ENCODE peak calls at places on chromosome 2, in nine cellular contexts. N, I, M, S, T, Y, F, V and B are unnamed samples. For H3K27me3, the result is how much of the 10 kb centered on the place peaks cover.

GRCh38 chr2:30149976-30150375 is 3.2 kb downstream of the YPEL5 start:
- DNase-seq in N (no peak), I (no peak), M (no peak), S (no peak), T (no peak), Y (no peak), F (no peak), V (no peak), B (no peak)

GRCh38 chr2:222613715-222614331 is 42.1 kb downstream of the FARSB start:
- DNase-seq in N (no peak), I (no peak), M (no peak), S (peak), T (no peak), Y (no peak), F (peak), V (no peak), B (no peak)

GRCh38 chr2:203758841-203759691 is 52.6 kb downstream of the CD28 start:
- DNase-seq in N (peak), I (no peak), M (no peak), S (no peak), T (peak), Y (no peak), F (peak), V (no peak), B (no peak)

GRCh38 chr2:235371018-235371417 is 122.8 kb upstream of the AGAP1 start:
- DNase-seq in N (no peak), I (no peak), M (no peak), S (no peak), T (no peak), Y (no peak), F (no peak), V (no peak), B (no peak)

GRCh38 chr2:165109915-165110314 is 93.9 kb downstream of the SCN3A start:
- DNase-seq in N (no peak), I (no peak), M (no peak), S (no peak), T (no peak), Y (no peak), F (no peak), V (no peak), B (no peak)

GRCh38 chr2:216370961-216371633 is 1.2 kb downstream of the MARCHF4 start:
- DNase-seq in N (no peak), I (no peak), M (no peak), S (peak), T (no peak), Y (no peak), F (no peak), V (no peak), B (no peak)

GRCh38 chr2:140949932-140950331 is 1180.9 kb downstream of the LRP1B start:
- DNase-seq in N (no peak), I (no peak), M (no peak), S (no peak), T (no peak), Y (no peak), F (no peak), V (no peak), B (no peak)

GRCh38 chr2:191892391-191892790 is 45.5 kb upstream of the CAVIN2 start:
- DNase-seq in N (no peak), I (no peak), M (no peak), S (no peak), T (no peak), Y (no peak), F (peak), V (no peak), B (no peak)

GRCh38 chr2:169823996-169824372 is 721 bp downstream of the METTL5 start:
- DNase-seq in N (no peak), I (no peak), M (no peak), S (no peak), T (no peak), Y (no peak), F (no peak), V (no peak), B (no peak)

GRCh38 chr2:88865801-88866353 is 174.4 kb downstream of the RPIA start:
- DNase-seq in N (no peak), I (no peak), M (no peak), S (no peak), T (no peak), Y (no peak), F (peak), V (no peak), B (peak)

GRCh38 chr2:183607995-183608394 is 483.8 kb downstream of the NUP35 start:
- DNase-seq in N (no peak), I (no peak), M (no peak), S (no peak), T (no peak), Y (no peak), F (no peak), V (no peak), B (no peak)

GRCh38 chr2:136126021-136126420 is 8.1 kb upstream of the CXCR4 start:
- DNase-seq in N (no peak), I (no peak), M (no peak), S (no peak), T (no peak), Y (no peak), F (no peak), V (no peak), B (no peak)

GRCh38 chr2:9112079-9112721 is 94.4 kb upstream of the ASAP2 start:
- DNase-seq in N (peak), I (peak), M (no peak), S (peak), T (peak), Y (no peak), F (peak), V (no peak), B (no peak)

GRCh38 chr2:10963155-10963554 is 51.4 kb downstream of the KCNF1 start:
- DNase-seq in N (no peak), I (no peak), M (no peak), S (no peak), T (peak), Y (no peak), F (peak), V (no peak), B (no peak)

GRCh38 chr2:187581125-187581896 is 27.1 kb upstream of the TFPI start:
- DNase-seq in N (no peak), I (no peak), M (no peak), S (peak), T (no peak), Y (peak), F (peak), V (no peak), B (no peak)

GRCh38 chr2:241613018-241613780 is 23.8 kb downstream of the THAP4 start:
- DNase-seq in N (no peak), I (no peak), M (no peak), S (no peak), T (no peak), Y (no peak), F (peak), V (no peak), B (no peak)

GRCh38 chr2:218837495-218837894 is 5.9 kb upstream of the PRKAG3 start:
- DNase-seq in N (no peak), I (no peak), M (no peak), S (no peak), T (no peak), Y (no peak), F (no peak), V (no peak), B (no peak)

GRCh38 chr2:121338281-121338680 is 53.3 kb upstream of the TFCP2L1 start:
- DNase-seq in N (no peak), I (no peak), M (no peak), S (no peak), T (no peak), Y (no peak), F (no peak), V (no peak), B (no peak)

GRCh38 chr2:126837926-126838717 is 60.6 kb upstream of the TEX51 start:
- DNase-seq in N (no peak), I (no peak), M (no peak), S (no peak), T (no peak), Y (no peak), F (no peak), V (no peak), B (no peak)

GRCh38 chr2:240277807-240278522 is 137.5 kb upstream of the OTOS start:
- DNase-seq in N (no peak), I (no peak), M (no peak), S (no peak), T (no peak), Y (no peak), F (no peak), V (no peak), B (no peak)

GRCh38 chr2:6946722-6947121 is 29.5 kb downstream of the RNF144A start:
- DNase-seq in N (no peak), I (no peak), M (no peak), S (no peak), T (no peak), Y (no peak), F (peak), V (no peak), B (no peak)

GRCh38 chr2:121527009-121527682 is 3.5 kb upstream of the RNU4ATAC start:
- DNase-seq in N (no peak), I (no peak), M (no peak), S (no peak), T (no peak), Y (no peak), F (peak), V (no peak), B (no peak)

GRCh38 chr2:152506843-152507242 is 171.9 kb downstream of the FMNL2 start:
- DNase-seq in N (no peak), I (no peak), M (no peak), S (no peak), T (no peak), Y (no peak), F (peak), V (no peak), B (peak)

GRCh38 chr2:9879455-9880194 is 36.4 kb downstream of the TAF1B start:
- DNase-seq in N (no peak), I (no peak), M (no peak), S (peak), T (no peak), Y (no peak), F (no peak), V (no peak), B (no peak)

GRCh38 chr2:207472343-207473202 is 57.2 kb upstream of the CREB1 start:
- DNase-seq in N (no peak), I (no peak), M (no peak), S (no peak), T (no peak), Y (no peak), F (no peak), V (no peak), B (no peak)

GRCh38 chr2:164457271-164457670 is 164.0 kb downstream of the GRB14 start:
- DNase-seq in N (no peak), I (no peak), M (no peak), S (no peak), T (no peak), Y (no peak), F (no peak), V (no peak), B (no peak)

GRCh38 chr2:17387591-17387990 is 130.6 kb downstream of the RAD51AP2 start:
- DNase-seq in N (no peak), I (no peak), M (no peak), S (no peak), T (no peak), Y (no peak), F (no peak), V (no peak), B (no peak)

GRCh38 chr2:44169155-44169898 is 652 bp downstream of the PPM1B start:
- DNase-seq in N (peak), I (peak), M (peak), S (peak), T (peak), Y (peak), F (peak), V (no peak), B (peak)

GRCh38 chr2:84201158-84201557 is 257.9 kb downstream of the SUCLG1 start:
- DNase-seq in N (no peak), I (no peak), M (no peak), S (no peak), T (no peak), Y (no peak), F (no peak), V (no peak), B (no peak)

GRCh38 chr2:46534589-46534988 is 55.2 kb downstream of the TMEM247 start:
- DNase-seq in N (no peak), I (no peak), M (no peak), S (no peak), T (no peak), Y (no peak), F (no peak), V (no peak), B (no peak)

GRCh38 chr2:13260401-13260800 is 543.7 kb downstream of the TRIB2 start:
- DNase-seq in N (no peak), I (no peak), M (no peak), S (no peak), T (no peak), Y (no peak), F (no peak), V (no peak), B (no peak)

GRCh38 chr2:123502926-123503325 is 522.2 kb upstream of the CNTNAP5 start:
- DNase-seq in N (no peak), I (no peak), M (no peak), S (no peak), T (no peak), Y (no peak), F (peak), V (no peak), B (no peak)

GRCh38 chr2:74105413-74105812 is 42.3 kb downstream of the BOLA3 start:
- DNase-seq in N (no peak), I (no peak), M (no peak), S (no peak), T (no peak), Y (no peak), F (no peak), V (no peak), B (no peak)

GRCh38 chr2:157903626-157904025 is 27.5 kb upstream of the ACVR1 start:
- DNase-seq in N (no peak), I (no peak), M (no peak), S (no peak), T (no peak), Y (no peak), F (no peak), V (no peak), B (no peak)

GRCh38 chr2:125281242-125281641 is 1256.2 kb downstream of the CNTNAP5 start:
- DNase-seq in N (no peak), I (no peak), M (no peak), S (no peak), T (no peak), Y (no peak), F (no peak), V (no peak), B (no peak)

GRCh38 chr2:207311316-207312005 is 145.7 kb upstream of the KLF7 start:
- DNase-seq in N (peak), I (peak), M (no peak), S (peak), T (peak), Y (peak), F (peak), V (no peak), B (no peak)

GRCh38 chr2:75612862-75613243 is 33.7 kb upstream of the MRPL19 start:
- DNase-seq in N (no peak), I (no peak), M (no peak), S (no peak), T (no peak), Y (no peak), F (no peak), V (no peak), B (no peak)

GRCh38 chr2:75610671-75611070 is 35.9 kb upstream of the MRPL19 start:
- DNase-seq in N (no peak), I (no peak), M (no peak), S (no peak), T (no peak), Y (no peak), F (no peak), V (no peak), B (no peak)

GRCh38 chr2:75609937-75610508 is 36.6 kb upstream of the MRPL19 start:
- DNase-seq in N (no peak), I (no peak), M (no peak), S (no peak), T (no peak), Y (no peak), F (no peak), V (no peak), B (no peak)

GRCh38 chr2:75614062-75614710 is 32.4 kb upstream of the MRPL19 start:
- DNase-seq in N (no peak), I (no peak), M (no peak), S (no peak), T (no peak), Y (no peak), F (no peak), V (no peak), B (no peak)

DNA sequence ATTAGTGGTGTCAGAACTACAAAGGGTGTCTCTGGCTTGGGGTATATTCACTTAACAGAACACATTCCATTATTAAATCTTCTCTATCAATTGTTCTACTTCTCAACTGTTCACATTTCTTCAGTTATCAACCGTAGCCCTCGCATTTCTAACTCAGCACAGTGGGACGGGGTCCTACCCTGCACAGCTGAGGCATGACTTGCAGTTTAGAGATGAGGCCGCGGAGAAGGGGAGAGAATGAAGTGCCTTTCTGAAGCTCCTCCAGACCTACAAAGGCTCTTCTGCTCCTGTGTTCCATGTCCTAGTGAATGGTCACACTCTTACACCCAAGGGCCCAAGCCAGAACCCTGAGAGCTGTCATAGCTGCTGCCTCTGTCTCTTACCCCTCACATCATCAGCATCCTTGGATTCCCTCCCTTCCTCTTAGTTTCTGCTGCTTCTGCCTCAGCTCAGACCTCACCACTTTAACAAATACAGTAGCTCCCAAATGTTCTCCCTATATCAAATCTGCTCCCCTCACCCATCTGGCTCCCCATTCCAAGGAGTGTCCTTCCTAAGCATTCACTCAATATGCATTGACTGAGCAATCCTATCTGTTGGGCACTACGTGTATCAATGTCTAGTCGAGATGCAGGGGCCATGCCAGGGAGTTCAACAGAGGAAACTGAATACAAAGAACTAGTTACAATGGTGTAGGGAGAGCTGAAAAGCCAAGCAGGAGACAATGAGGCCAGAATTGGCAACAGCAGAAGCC is 34.3 kb upstream of the MRPL19 start:
- DNase-seq in N (no peak), I (no peak), M (no peak), S (no peak), T (no peak), Y (no peak), F (no peak), V (no peak), B (no peak)
- H3K27me3 ChIP-seq in N (under half), I (under half), M (under half), S (under half), T (under half), Y (under half), F (under half), V (under half), B (under half)

DNA sequence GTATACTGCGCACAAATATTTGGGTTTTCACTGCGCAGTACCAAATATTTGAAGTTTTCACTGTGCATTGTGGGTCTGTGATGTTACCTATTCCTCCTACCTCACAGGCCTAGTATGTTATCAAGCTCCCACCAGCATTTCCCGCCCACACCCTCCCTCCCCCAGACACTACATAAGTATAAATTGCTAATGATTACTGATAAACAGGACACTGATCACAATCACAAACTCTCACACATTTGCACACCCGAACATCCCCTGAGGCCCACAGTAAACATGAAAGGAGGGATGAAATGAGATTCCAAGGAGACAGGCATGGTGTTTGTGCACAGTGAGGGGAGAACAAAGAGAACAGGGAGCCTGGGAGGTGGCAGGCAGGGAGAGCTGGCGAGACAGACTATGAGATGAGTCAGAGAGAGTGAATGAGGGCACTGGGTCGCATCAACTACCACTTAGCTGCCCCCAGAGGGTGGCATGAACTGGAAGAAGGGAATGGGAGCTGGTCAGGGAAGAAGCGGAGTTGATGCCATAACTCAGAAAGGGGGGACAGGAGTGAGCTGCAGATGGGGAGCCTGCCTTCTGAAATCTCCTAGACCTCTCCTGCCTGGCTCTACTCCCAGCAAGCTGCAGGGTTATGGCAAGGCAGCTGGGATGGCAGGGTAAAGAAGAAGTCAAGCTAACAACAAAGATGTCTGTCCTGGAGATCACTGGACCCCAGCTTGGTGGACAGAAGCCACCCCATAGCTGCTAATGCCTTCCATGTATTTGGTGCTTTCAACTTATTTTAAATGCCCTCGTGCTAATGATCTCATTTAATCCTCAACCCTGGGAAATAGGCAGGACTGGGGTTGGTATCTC is 5.2 kb downstream of the KIF3C start:
- DNase-seq in N (no peak), I (no peak), M (no peak), S (peak), T (peak), Y (no peak), F (no peak), V (no peak), B (no peak)
- H3K4me3 ChIP-seq in N (no peak), I (no peak), M (no peak), S (peak), T (no peak), Y (no peak), F (no peak), V (no peak), B (no peak)

GRCh38 chr2:96501886-96502810 is 3.0 kb downstream of the NEURL3 start:
- DNase-seq in N (no peak), I (peak), M (no peak), S (no peak), T (no peak), Y (no peak), F (no peak), V (no peak), B (no peak)

GRCh38 chr2:96499061-96499960 is 5.8 kb downstream of the NEURL3 start:
- DNase-seq in N (no peak), I (peak), M (no peak), S (no peak), T (no peak), Y (no peak), F (no peak), V (no peak), B (no peak)

GRCh38 chr2:96500385-96501066 is 4.6 kb downstream of the NEURL3 start:
- DNase-seq in N (no peak), I (peak), M (no peak), S (no peak), T (no peak), Y (no peak), F (no peak), V (no peak), B (no peak)

GRCh38 chr2:96502891-96503636 is 2.1 kb downstream of the NEURL3 start:
- DNase-seq in N (no peak), I (peak), M (no peak), S (no peak), T (peak), Y (peak), F (no peak), V (no peak), B (peak)

DNA sequence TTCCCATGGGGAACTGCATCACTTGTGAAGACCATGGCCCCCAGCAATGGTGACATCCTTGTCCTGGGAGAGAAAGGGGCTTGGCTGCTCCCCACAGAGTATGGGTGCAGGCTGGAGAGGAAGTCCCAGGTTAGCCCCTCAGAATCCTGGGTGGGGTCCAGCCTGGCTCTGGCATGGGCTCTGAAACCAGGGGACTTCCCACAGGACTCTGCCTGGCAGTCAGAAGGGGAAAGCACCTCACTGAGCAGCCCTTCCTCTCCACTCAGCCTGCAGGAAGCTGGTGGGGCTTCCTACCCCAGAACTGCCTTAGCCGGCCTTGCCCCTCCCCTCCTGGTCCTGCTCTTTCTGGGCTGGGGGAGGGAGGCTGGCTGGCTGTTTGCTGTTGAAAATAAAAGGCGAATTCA is 3.7 kb downstream of the NEURL3 start:
- DNase-seq in N (no peak), I (no peak), M (no peak), S (no peak), T (no peak), Y (no peak), F (no peak), V (no peak), B (peak)
- H3K27me3 ChIP-seq in N (under half), I (under half), M (under half), S (under half), T (under half), Y (under half), F (under half), V (under half), B (under half)

GRCh38 chr2:111123751-111124150 is 3.0 kb downstream of the BCL2L11 start:
- DNase-seq in N (no peak), I (no peak), M (no peak), S (no peak), T (no peak), Y (no peak), F (no peak), V (no peak), B (no peak)
- H3K4me3 ChIP-seq in N (peak), I (peak), M (no peak), S (peak), T (no peak), Y (no peak), F (peak), V (peak), B (no peak)

GRCh38 chr2:1975060-1975459 is 230.7 kb upstream of the PXDN start:
- DNase-seq in N (no peak), I (no peak), M (no peak), S (no peak), T (no peak), Y (no peak), F (no peak), V (no peak), B (no peak)
- H3K27me3 ChIP-seq in N (under half), I (under half), M (under half), S (under half), T (under half), Y (under half), F (under half), V (under half), B (under half)